ENCODE peak calls at places on chromosomes 6 and 20, in five cellular contexts. F is mesenchymal stem cell, K is H1, R is neuronal stem cell, H is trophoblast cell. P is an unnamed sample.

GRCh38 chr20:58389324-58389967 is 417 bp downstream of the VAPB start:
- DNase-seq in R (no peak), F (peak), H (peak), K (no peak), P (no peak)

GRCh38 chr20:43711098-43711654 is 15.6 kb downstream of the GTSF1L start:
- DNase-seq in H (no peak), F (no peak), R (no peak), K (no peak), P (no peak)

GRCh38 chr20:46774943-46775560 is 65.6 kb downstream of the SLC2A10 start:
- DNase-seq in F (no peak), K (no peak), H (peak), R (no peak), P (no peak)

GRCh38 chr6:88179692-88180091 is 13.5 kb upstream of the CNR1 start:
- DNase-seq in R (no peak), K (no peak), F (no peak), H (no peak), P (peak)

GRCh38 chr6:116127771-116128493 is 2.0 kb upstream of the COL10A1 start:
- DNase-seq in F (peak), R (no peak), K (no peak), H (no peak), P (no peak)

GRCh38 chr6:83859410-83860346 is at the start of gene CYB5R4:
- DNase-seq in H (peak), R (peak), K (peak), F (peak), P (peak)

GRCh38 chr20:50735813-50736212 is 4.4 kb downstream of the PARD6B start:
- DNase-seq in R (no peak), H (no peak), K (no peak), F (no peak), P (no peak)

GRCh38 chr20:18992418-18992817 is 178.8 kb downstream of the SCP2D1 start:
- DNase-seq in F (no peak), H (no peak), R (no peak), K (no peak), P (no peak)

GRCh38 chr20:62401331-62401779 is 5.7 kb downstream of the CABLES2 start:
- DNase-seq in H (no peak), R (no peak), K (no peak), F (peak), P (peak)

GRCh38 chr6:148166339-148166949 is 176.2 kb upstream of the SASH1 start:
- DNase-seq in F (peak), H (no peak), R (peak), K (no peak), P (no peak)
- H2BK12ac ChIP-seq in F (no peak), H (no peak), R (no peak), K (no peak), P (no peak)

GRCh38 chr20:722822-723644 is 45.3 kb downstream of the SLC52A3 start:
- DNase-seq in F (no peak), R (no peak), H (no peak), K (no peak), P (no peak)

GRCh38 chr20:725491-725890 is 42.8 kb downstream of the SLC52A3 start:
- DNase-seq in F (no peak), K (no peak), H (no peak), R (no peak), P (no peak)

GRCh38 chr20:721876-722275 is 46.3 kb upstream of the SCRT2 start:
- DNase-seq in R (no peak), H (no peak), K (no peak), F (no peak), P (no peak)

GRCh38 chr20:726160-726559 is 42.1 kb downstream of the SLC52A3 start:
- DNase-seq in H (no peak), K (no peak), F (no peak), R (no peak), P (no peak)

DNA sequence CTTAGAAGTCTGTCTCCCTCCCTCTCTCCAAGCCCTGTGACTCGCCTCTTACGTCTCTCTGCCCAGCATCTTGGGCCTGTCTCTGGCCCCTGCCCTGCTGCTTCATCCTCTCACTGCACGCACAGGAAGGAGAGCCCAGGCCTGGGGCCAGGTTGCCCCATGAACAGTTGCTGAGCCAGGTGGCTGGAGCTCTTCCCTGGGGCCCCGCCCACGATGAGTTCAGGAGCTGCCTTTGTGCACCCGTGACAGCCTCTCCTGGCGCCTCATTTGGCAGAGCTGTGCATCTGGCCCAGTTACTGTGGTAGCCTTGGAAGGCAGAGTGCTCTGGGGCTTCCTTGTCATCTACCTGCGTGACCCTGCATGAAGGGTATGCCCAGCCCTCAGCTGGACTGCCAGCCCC is 44.5 kb downstream of the SLC52A3 start:
- DNase-seq in K (no peak), H (no peak), R (no peak), F (no peak), P (peak)
- H2BK12ac ChIP-seq in K (no peak), H (no peak), R (no peak), F (no peak), P (no peak)

DNA sequence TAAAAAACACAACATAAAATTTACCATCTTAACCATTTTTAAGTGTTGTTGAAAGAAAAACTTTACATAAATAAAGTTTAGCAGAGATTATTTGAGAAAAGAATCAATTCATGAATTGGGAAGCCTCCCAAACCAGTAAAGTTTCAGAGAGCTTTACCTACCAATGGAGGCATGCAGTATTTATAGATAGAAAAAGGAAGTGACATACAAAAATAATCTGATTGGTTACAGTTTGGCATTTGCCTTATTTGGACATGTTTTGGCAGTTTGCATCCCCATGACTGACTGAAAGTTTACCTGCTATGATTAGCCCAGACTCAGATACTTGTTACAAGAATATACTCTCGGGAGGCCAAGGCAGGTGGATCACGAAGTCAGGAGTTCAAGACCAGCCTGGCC is 3.7 kb upstream of the CMTR1 start:
- DNase-seq in R (no peak), H (no peak), K (no peak), F (no peak), P (no peak)
- H2BK12ac ChIP-seq in R (no peak), H (no peak), K (no peak), F (no peak), P (no peak)

GRCh38 chr6:2063547-2063946 is 181.9 kb downstream of the GMDS start:
- DNase-seq in K (no peak), R (no peak), H (no peak), F (no peak), P (no peak)

GRCh38 chr6:2055914-2056313 is 189.5 kb downstream of the GMDS start:
- DNase-seq in R (no peak), K (no peak), H (no peak), F (no peak), P (no peak)

DNA sequence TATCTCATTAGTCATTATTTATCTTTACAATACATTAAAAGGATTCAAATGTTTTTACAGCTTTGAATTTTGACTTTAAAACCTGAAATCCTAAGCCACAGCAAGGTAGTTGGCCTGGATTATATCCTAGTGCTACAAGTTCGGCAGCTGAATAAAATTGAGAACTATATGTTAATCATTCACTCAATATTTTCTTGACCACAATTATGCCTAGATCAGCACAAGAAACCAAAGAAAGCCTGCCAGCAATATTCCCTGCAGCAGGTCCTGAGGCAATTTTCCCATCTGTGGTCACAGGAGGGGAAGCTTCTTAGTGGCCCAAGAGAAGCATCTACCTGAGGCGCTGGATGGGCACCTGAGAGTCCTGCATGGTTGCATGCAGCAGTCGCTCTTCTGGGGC is 183.5 kb downstream of the GMDS start:
- DNase-seq in F (no peak), K (no peak), H (peak), R (no peak), P (no peak)
- H2BK12ac ChIP-seq in F (no peak), K (no peak), H (no peak), R (no peak), P (no peak)

P was measured in H9.